ENCODE peak calls at places on chromosome 12, in eight cellular contexts. C is HFF-Myc, Y is endothelial cell, Q is astrocyte, S is AG04449, M is IMR-90, Z is upper lobe of right lung, X is endodermal cell. T is an unnamed sample.

GRCh38 chr12:95790912-95791849 is 617 bp upstream of the NTN4 start:
- DNase-seq in C (no peak), Y (peak; percentile 19), Q (no peak), S (no peak), M (peak; percentile 22), Z (peak; percentile 82), X (peak; percentile 86), T (peak; percentile 53)

GRCh38 chr12:13581031-13581430 is 384.5 kb downstream of the EMP1 start:
- DNase-seq in C (no peak), Y (no peak), Q (no peak), S (no peak), M (no peak), Z (no peak), X (no peak), T (no peak)

GRCh38 chr12:63967781-63968180 is 123.3 kb downstream of the SRGAP1 start:
- DNase-seq in C (no peak), Y (no peak), Q (peak; percentile 35), S (no peak), M (peak; percentile 22), Z (no peak), X (no peak), T (no peak)

GRCh38 chr12:63420206-63420644 is 248.1 kb downstream of the DPY19L2 start:
- DNase-seq in C (peak; percentile 56), Y (peak; percentile 72), Q (peak; percentile 24), S (peak; percentile 5), M (peak; percentile 59), Z (no peak), X (peak; percentile 97), T (peak; percentile 14)

GRCh38 chr12:31369712-31370521 is 44.0 kb upstream of the SINHCAF start:
- DNase-seq in C (peak; percentile 58), Y (peak; percentile 30), Q (peak; percentile 31), S (peak; percentile 5), M (peak; percentile 51), Z (peak; percentile 1), X (peak; percentile 85), T (no peak)

GRCh38 chr12:2649201-2650030 is 145.4 kb upstream of the FKBP4 start:
- DNase-seq in C (no peak), Y (no peak), Q (no peak), S (no peak), M (no peak), Z (peak; percentile 35), X (peak; percentile 48), T (no peak)

GRCh38 chr12:132711169-132711843 is 664 bp downstream of the PGAM5 start:
- DNase-seq in C (no peak), Y (peak; percentile 33), Q (no peak), S (no peak), M (peak; percentile 23), Z (peak; percentile 70), X (no peak), T (peak; percentile 47)

GRCh38 chr12:131282292-131283080 is 328.8 kb downstream of the ADGRD1 start:
- DNase-seq in C (no peak), Y (no peak), Q (no peak), S (no peak), M (no peak), Z (peak; percentile 50), X (no peak), T (no peak)

GRCh38 chr12:79689477-79690155 is 1.1 kb downstream of the PAWR start:
- DNase-seq in C (no peak), Y (peak; percentile 55), Q (no peak), S (no peak), M (peak; percentile 55), Z (peak; percentile 76), X (peak; percentile 87), T (peak; percentile 43)

DNA sequence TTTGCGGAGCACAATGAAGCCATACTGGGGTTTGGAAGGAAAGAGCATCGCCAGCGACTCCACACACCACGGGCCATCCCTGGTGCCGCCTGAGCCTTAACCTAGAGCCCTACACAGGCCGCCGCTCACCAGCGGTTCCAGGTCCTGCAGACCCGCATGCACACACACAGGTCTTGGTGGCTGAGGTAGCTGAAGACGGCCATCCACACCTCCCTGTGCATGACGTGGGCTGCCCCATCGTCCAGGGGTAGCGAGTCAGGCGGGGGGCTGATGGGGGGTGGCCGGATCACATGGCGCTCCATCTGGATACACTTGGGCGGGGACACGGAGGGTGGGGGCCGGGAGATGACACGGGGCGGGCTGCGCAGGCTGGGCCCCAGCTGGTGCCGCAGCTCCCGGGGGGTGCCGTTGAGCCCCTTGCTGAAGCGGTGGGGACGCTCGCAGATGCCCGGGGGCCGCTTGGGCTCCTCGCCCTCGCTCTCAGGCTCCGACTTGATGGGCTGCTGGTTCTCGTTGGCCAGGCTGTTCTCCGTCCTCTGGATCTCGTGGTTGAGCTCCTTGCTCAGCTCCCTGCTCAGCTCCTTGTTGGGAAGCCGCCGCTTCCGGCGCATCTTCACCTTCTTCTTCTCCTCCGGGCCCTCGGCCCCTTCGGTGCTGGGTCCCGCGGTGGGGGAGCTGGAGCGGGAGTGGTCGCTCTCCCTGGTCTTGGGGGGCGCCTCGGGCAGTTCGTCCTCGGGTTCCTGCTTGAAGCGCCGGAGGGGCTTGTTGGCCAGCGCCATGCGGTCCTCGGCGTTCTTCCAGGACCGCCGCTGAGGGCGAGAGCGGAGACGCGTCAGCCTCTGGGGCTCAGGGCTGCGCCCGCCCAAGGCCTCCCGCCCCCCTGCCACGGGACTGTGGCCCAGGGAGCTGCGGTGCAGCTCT is 42.4 kb downstream of the RNF34 start:
- DNase-seq in C (no peak), Y (no peak), Q (no peak), S (no peak), M (no peak), Z (peak; percentile 64), X (no peak), T (no peak)
- TF ChIP-seq CTCF in C (no peak), Y (no peak), Q (no peak), S (no peak), M (no peak), Z (no peak), X (no peak), T (no peak)

GRCh38 chr12:6827437-6827894 is 741 bp upstream of the P3H3 start:
- DNase-seq in C (peak; percentile 85), Y (peak; percentile 67), Q (peak; percentile 61), S (no peak), M (peak; percentile 79), Z (peak; percentile 83), X (peak; percentile 97), T (peak; percentile 62)

GRCh38 chr12:6826734-6827436 is 1.3 kb upstream of the P3H3 start:
- DNase-seq in C (no peak), Y (peak; percentile 4), Q (no peak), S (no peak), M (no peak), Z (no peak), X (peak; percentile 58), T (no peak)

GRCh38 chr12:6828671-6829531 is 694 bp downstream of the P3H3 start:
- DNase-seq in C (no peak), Y (peak; percentile 52), Q (peak; percentile 47), S (no peak), M (peak; percentile 50), Z (no peak), X (peak; percentile 93), T (peak; percentile 19)

GRCh38 chr12:6829532-6830220 is 1.5 kb downstream of the P3H3 start:
- DNase-seq in C (no peak), Y (no peak), Q (peak; percentile 31), S (no peak), M (peak; percentile 43), Z (no peak), X (no peak), T (no peak)

GRCh38 chr12:6827982-6828670 is at the start of gene P3H3:
- DNase-seq in C (no peak), Y (peak; percentile 35), Q (peak; percentile 42), S (no peak), M (peak; percentile 47), Z (no peak), X (peak; percentile 90), T (no peak)
- TF ChIP-seq CTCF in C (no peak), Y (no peak), Q (no peak), S (no peak), M (peak; percentile 18), Z (no peak), X (no peak), T (no peak)

DNA sequence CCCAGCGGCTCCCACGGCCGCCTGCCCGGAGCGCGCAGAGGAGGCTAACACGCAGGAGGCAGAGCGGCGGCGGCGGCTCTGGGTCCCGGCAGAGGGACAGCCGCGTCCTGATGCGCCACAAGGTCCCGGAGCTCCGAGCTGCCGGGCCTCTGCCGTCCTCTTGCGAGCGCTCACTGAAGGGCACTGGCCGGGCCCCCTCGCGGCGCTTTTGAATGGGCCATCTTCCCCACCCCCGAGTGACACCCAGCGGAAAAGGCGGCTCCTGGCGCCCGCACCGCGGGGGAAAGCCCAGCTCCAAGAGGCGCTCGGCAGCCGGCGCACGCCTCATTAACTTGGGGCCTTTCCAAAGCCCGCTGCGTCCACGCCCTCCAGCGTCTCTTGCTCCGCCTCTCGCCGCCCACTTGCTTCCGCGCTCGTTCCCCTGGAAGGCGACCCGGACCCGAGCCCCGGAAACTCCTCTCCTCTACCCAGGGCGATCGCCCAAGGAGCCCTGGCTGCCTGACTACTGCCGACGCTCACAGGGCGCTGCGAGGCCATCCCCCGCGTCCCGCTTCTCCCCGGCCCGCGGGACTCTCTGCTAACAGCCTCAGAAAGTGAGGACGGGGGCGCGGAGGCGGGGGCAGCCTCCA is at the start of gene PHLDA1:
- DNase-seq in C (peak; percentile 91), Y (peak; percentile 96), Q (peak; percentile 92), S (peak; percentile 79), M (peak; percentile 97), Z (peak; percentile 96), X (peak; percentile 99), T (peak; percentile 99)
- TF ChIP-seq CTCF in C (peak; percentile 48), Y (peak; percentile 76), Q (no peak), S (peak; percentile 74), M (peak; percentile 74), Z (peak; percentile 71), X (peak; percentile 80), T (peak; percentile 43)

GRCh38 chr12:17809206-17809605 is 280.8 kb downstream of the RERGL start:
- DNase-seq in C (no peak), Y (no peak), Q (no peak), S (no peak), M (no peak), Z (no peak), X (no peak), T (no peak)
- TF ChIP-seq CTCF in C (no peak), Y (peak; percentile 46), Q (no peak), S (no peak), M (no peak), Z (no peak), X (peak; percentile 82), T (no peak)